ENCODE peak calls at places on chromosomes 4 and X, in four cellular contexts. One of them, this sample, is unnamed.

GRCh38 chr4:137471895-137472294 is 60.4 kb downstream of the PCDH18 start:
- DNase-seq in nucleus accumbens: no peak
- DNase-seq in ovary: no peak
- DNase-seq in RWPE1: peak
- DNase-seq in this sample: peak

GRCh38 chr4:41281038-41281634 is 24.4 kb downstream of the UCHL1 start:
- DNase-seq in ovary: no peak
- DNase-seq in nucleus accumbens: no peak
- DNase-seq in RWPE1: peak
- DNase-seq in this sample: peak

GRCh38 chrX:53695901-53696300 is 9.4 kb upstream of the HUWE1 start:
- DNase-seq in ovary: no peak
- DNase-seq in nucleus accumbens: no peak
- DNase-seq in RWPE1: no peak
- DNase-seq in this sample: no peak

GRCh38 chr4:98682719-98683118 is 24.3 kb upstream of the TSPAN5 start:
- DNase-seq in nucleus accumbens: no peak
- DNase-seq in ovary: no peak
- DNase-seq in RWPE1: no peak
- DNase-seq in this sample: no peak

GRCh38 chr4:159027535-159027934 is 75.3 kb upstream of the RAPGEF2 start:
- DNase-seq in nucleus accumbens: no peak
- DNase-seq in ovary: no peak
- DNase-seq in RWPE1: no peak
- DNase-seq in this sample: no peak

GRCh38 chr4:159401791-159402380 is 299.0 kb downstream of the RAPGEF2 start:
- DNase-seq in ovary: no peak
- DNase-seq in RWPE1: peak
- DNase-seq in nucleus accumbens: no peak
- DNase-seq in this sample: peak

GRCh38 chrX:132413459-132413858 is 75.4 kb downstream of the MBNL3 start:
- DNase-seq in RWPE1: no peak
- DNase-seq in nucleus accumbens: no peak
- DNase-seq in ovary: no peak
- DNase-seq in this sample: no peak

GRCh38 chr4:185716008-185716976 is 95.7 kb downstream of the SORBS2 start:
- DNase-seq in RWPE1: no peak
- DNase-seq in nucleus accumbens: no peak
- DNase-seq in ovary: no peak
- DNase-seq in this sample: no peak

GRCh38 chrX:110992611-110993010 is 103.4 kb upstream of the PAK3 start:
- DNase-seq in nucleus accumbens: no peak
- DNase-seq in RWPE1: peak
- DNase-seq in ovary: peak
- DNase-seq in this sample: peak

GRCh38 chr4:187268940-187269339 is 545.3 kb upstream of the FAT1 start:
- DNase-seq in ovary: no peak
- DNase-seq in nucleus accumbens: no peak
- DNase-seq in RWPE1: peak
- DNase-seq in this sample: no peak

GRCh38 chr4:150310159-150310895 is 232.1 kb downstream of the DCLK2 start:
- DNase-seq in ovary: no peak
- DNase-seq in RWPE1: no peak
- DNase-seq in nucleus accumbens: no peak
- DNase-seq in this sample: no peak

GRCh38 chr4:153507679-153508073 is 41.5 kb downstream of the TMEM131L start:
- DNase-seq in ovary: no peak
- DNase-seq in nucleus accumbens: no peak
- DNase-seq in RWPE1: no peak
- DNase-seq in this sample: no peak

GRCh38 chrX:153778151-153778551 is 2.7 kb upstream of the SRPK3 start:
- DNase-seq in RWPE1: no peak
- DNase-seq in ovary: no peak
- DNase-seq in nucleus accumbens: no peak
- DNase-seq in this sample: no peak

GRCh38 chr4:1375051-1375721 is 28.2 kb downstream of the UVSSA start:
- DNase-seq in RWPE1: no peak
- DNase-seq in ovary: no peak
- DNase-seq in nucleus accumbens: no peak
- DNase-seq in this sample: no peak

GRCh38 chr4:97828646-97829045 is 314.6 kb downstream of the STPG2 start:
- DNase-seq in ovary: no peak
- DNase-seq in nucleus accumbens: no peak
- DNase-seq in RWPE1: no peak
- DNase-seq in this sample: no peak

GRCh38 chr4:162347492-162348213 is 183.9 kb upstream of the FSTL5 start:
- DNase-seq in nucleus accumbens: no peak
- DNase-seq in ovary: no peak
- DNase-seq in RWPE1: no peak
- DNase-seq in this sample: no peak

GRCh38 chrX:110428144-110428543 is 69.5 kb downstream of the RTL9 start:
- DNase-seq in RWPE1: no peak
- DNase-seq in ovary: no peak
- DNase-seq in nucleus accumbens: no peak
- DNase-seq in this sample: no peak

GRCh38 chr4:45438047-45438446 is 685.8 kb downstream of the GABRG1 start:
- DNase-seq in RWPE1: no peak
- DNase-seq in ovary: no peak
- DNase-seq in nucleus accumbens: no peak
- DNase-seq in this sample: peak

GRCh38 chr4:158811704-158812103 is 42.9 kb downstream of the FNIP2 start:
- DNase-seq in RWPE1: no peak
- DNase-seq in nucleus accumbens: no peak
- DNase-seq in ovary: no peak
- DNase-seq in this sample: no peak

GRCh38 chr4:127781303-127782024 is 658 bp upstream of the HSPA4L start:
- DNase-seq in nucleus accumbens: no peak
- DNase-seq in ovary: peak
- DNase-seq in RWPE1: peak
- DNase-seq in this sample: no peak

GRCh38 chrX:21985332-21985777 is 44.8 kb downstream of the SMS start:
- DNase-seq in nucleus accumbens: no peak
- DNase-seq in RWPE1: peak
- DNase-seq in ovary: peak
- DNase-seq in this sample: peak

GRCh38 chrX:1111543-1112300 is 100.7 kb downstream of the CRLF2 start:
- DNase-seq in ovary: no peak
- DNase-seq in RWPE1: no peak
- DNase-seq in nucleus accumbens: no peak
- DNase-seq in this sample: no peak

GRCh38 chrX:50858548-50858947 is 44.6 kb upstream of the SHROOM4 start:
- DNase-seq in RWPE1: no peak
- DNase-seq in ovary: no peak
- DNase-seq in nucleus accumbens: no peak
- DNase-seq in this sample: no peak

GRCh38 chr4:8917868-8918783 is 46.5 kb upstream of the HMX1 start:
- DNase-seq in nucleus accumbens: peak
- DNase-seq in RWPE1: peak
- DNase-seq in ovary: peak
- DNase-seq in this sample: peak